ENCODE peak calls at places on chromosomes 5 and 9, in seven cellular contexts. F, S, W, U, Y, N and O are unnamed samples.

GRCh38 chr5:112738180-112738560 is 485 bp downstream of the APC start:
- DNase-seq in F (no peak), S (no peak), W (no peak), U (no peak), Y (no peak), N (no peak), O (no peak)

GRCh38 chr5:8827701-8828100 is 718.2 kb downstream of the SEMA5A start:
- DNase-seq in N (no peak), Y (no peak), W (no peak), U (no peak), F (no peak), S (no peak), O (no peak)

GRCh38 chr5:67245259-67245846 is 48.8 kb upstream of the CD180 start:
- DNase-seq in N (no peak), Y (no peak), S (no peak), U (no peak), F (no peak), W (no peak), O (no peak)

GRCh38 chr9:10479172-10479571 is 133.6 kb downstream of the PTPRD start:
- DNase-seq in W (no peak), S (no peak), N (no peak), F (no peak), U (peak; percentile 5), Y (no peak), O (no peak)

GRCh38 chr5:89260254-89260653 is 377.3 kb upstream of the MEF2C start:
- DNase-seq in U (no peak), F (no peak), W (no peak), S (no peak), Y (no peak), N (no peak), O (no peak)

GRCh38 chr9:127336086-127336485 is 60.9 kb upstream of the SLC2A8 start:
- DNase-seq in W (no peak), U (no peak), N (no peak), F (no peak), S (no peak), Y (no peak), O (no peak)

GRCh38 chr9:22232971-22233370 is 213.7 kb upstream of the DMRTA1 start:
- DNase-seq in U (no peak), S (no peak), Y (no peak), F (no peak), W (no peak), N (no peak), O (no peak)

GRCh38 chr9:124011460-124012301 is at the start of gene LHX2:
- DNase-seq in U (no peak), Y (no peak), N (peak; percentile 27), W (no peak), F (peak; percentile 81), S (no peak), O (peak; percentile 37)

GRCh38 chr5:121199238-121199999 is 652.3 kb upstream of the FTMT start:
- DNase-seq in N (no peak), F (no peak), S (no peak), Y (no peak), W (peak; percentile 40), U (no peak), O (no peak)

GRCh38 chr9:37251452-37251851 is 131.1 kb downstream of the ZCCHC7 start:
- DNase-seq in F (no peak), N (no peak), W (no peak), U (no peak), S (no peak), Y (no peak), O (no peak)

GRCh38 chr5:93886917-93887361 is 145.5 kb upstream of the POU5F2 start:
- DNase-seq in U (no peak), W (no peak), Y (no peak), S (no peak), N (no peak), F (no peak), O (no peak)

GRCh38 chr5:135704616-135705015 is 125.8 kb upstream of the CXCL14 start:
- DNase-seq in U (no peak), F (no peak), S (no peak), N (no peak), W (no peak), Y (no peak), O (no peak)

GRCh38 chr9:121699271-121700164 is 48.1 kb downstream of the DAB2IP start:
- DNase-seq in Y (peak; percentile 50), S (peak; percentile 65), W (peak; percentile 84), N (peak; percentile 68), F (no peak), U (no peak), O (peak; percentile 67)

GRCh38 chr9:114372971-114373591 is 14.7 kb downstream of the AKNA start:
- DNase-seq in S (no peak), U (no peak), W (peak; percentile 81), F (no peak), Y (no peak), N (peak; percentile 83), O (peak; percentile 69)

GRCh38 chr9:72220589-72220988 is 71.3 kb downstream of the GDA start:
- DNase-seq in W (no peak), N (no peak), Y (no peak), S (no peak), U (no peak), F (no peak), O (no peak)

GRCh38 chr5:126097881-126098280 is 325.3 kb upstream of the GRAMD2B start:
- DNase-seq in W (no peak), Y (no peak), U (no peak), N (no peak), F (no peak), S (no peak), O (no peak)

GRCh38 chr9:105405514-105406131 is 42.2 kb upstream of the FSD1L start:
- DNase-seq in S (no peak), Y (no peak), N (no peak), U (no peak), F (no peak), W (no peak), O (no peak)

GRCh38 chr9:123643518-123643917 is 286.4 kb downstream of the DENND1A start:
- DNase-seq in F (no peak), W (no peak), S (no peak), Y (no peak), U (no peak), N (peak; percentile 85), O (no peak)

GRCh38 chr5:72543365-72543764 is 36.2 kb upstream of the ZNF366 start:
- DNase-seq in S (no peak), Y (no peak), F (no peak), U (no peak), W (no peak), N (no peak), O (no peak)

GRCh38 chr5:125550237-125550636 is 803.8 kb upstream of the ZNF608 start:
- DNase-seq in Y (no peak), S (no peak), W (no peak), F (no peak), N (no peak), U (no peak), O (no peak)

GRCh38 chr5:119274767-119275130 is 81.1 kb upstream of the TNFAIP8 start:
- DNase-seq in S (no peak), U (no peak), W (no peak), F (no peak), Y (no peak), N (no peak), O (no peak)

GRCh38 chr9:114112778-114113585 is 13.9 kb upstream of the KIF12 start:
- DNase-seq in U (no peak), Y (peak; percentile 70), W (peak; percentile 92), S (peak; percentile 81), N (peak; percentile 71), F (no peak), O (peak; percentile 73)

GRCh38 chr5:179212870-179213269 is 132.4 kb downstream of the ADAMTS2 start:
- DNase-seq in S (no peak), U (no peak), F (no peak), W (no peak), N (no peak), Y (no peak), O (no peak)

GRCh38 chr9:131423171-131423581 is 29.3 kb downstream of the PRRC2B start:
- DNase-seq in S (peak; percentile 58), F (peak; percentile 58), U (no peak), N (peak; percentile 59), Y (no peak), W (peak; percentile 83), O (peak; percentile 69)

GRCh38 chr9:100375677-100376076 is 22.9 kb upstream of the TEX10 start:
- DNase-seq in Y (no peak), S (no peak), F (no peak), W (no peak), U (peak; percentile 47), N (no peak), O (no peak)

GRCh38 chr9:9750719-9751118 is 862.1 kb downstream of the PTPRD start:
- DNase-seq in N (no peak), W (no peak), Y (no peak), S (no peak), F (no peak), U (no peak), O (no peak)

GRCh38 chr5:38755171-38755570 is 90.6 kb upstream of the OSMR start:
- DNase-seq in U (no peak), S (no peak), W (no peak), Y (no peak), F (no peak), N (no peak), O (no peak)

DNA sequence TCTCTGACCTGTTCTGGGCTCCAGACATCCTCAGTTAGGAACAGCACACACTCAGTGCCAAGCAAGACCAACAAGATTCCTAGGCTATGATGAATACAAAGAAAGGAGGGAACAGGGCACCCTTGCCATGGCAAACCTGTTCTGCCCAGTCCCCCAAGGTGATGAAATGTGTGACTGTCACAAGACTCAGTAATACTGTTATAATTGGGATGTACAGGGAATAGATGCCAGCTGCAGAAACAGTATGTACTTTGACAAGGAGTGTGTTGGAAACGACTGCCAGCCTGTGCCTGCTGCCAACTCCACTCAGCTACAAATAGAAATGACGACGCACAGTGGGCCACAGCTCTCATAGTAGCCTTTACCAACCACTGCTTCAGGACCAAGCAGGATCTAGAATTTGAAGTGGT is 453.0 kb downstream of the EFNA5 start:
- DNase-seq in N (no peak), Y (no peak), F (no peak), W (peak; percentile 78), U (no peak), S (no peak), O (no peak)
- TF ChIP-seq EP300 in N (no peak), Y (no peak), F (no peak), W (no peak), U (no peak), S (no peak), O (peak; percentile 32)

GRCh38 chr5:96943829-96944228 is 7.9 kb downstream of the LNPEP start:
- DNase-seq in W (no peak), S (no peak), U (no peak), Y (no peak), F (no peak), N (no peak), O (no peak)
- TF ChIP-seq POLR2A in W (no peak), S (no peak), U (no peak), Y (no peak), F (no peak), N (no peak), O (no peak)

GRCh38 chr5:131379071-131379538 is 115.3 kb downstream of the CDC42SE2 start:
- DNase-seq in Y (no peak), U (peak; percentile 26), S (no peak), N (no peak), F (no peak), W (no peak), O (no peak)
- TF ChIP-seq EP300 in Y (no peak), U (no peak), S (no peak), N (no peak), F (no peak), W (no peak), O (no peak)

GRCh38 chr9:88387733-88388202 is 476 bp upstream of the SPIN1 start:
- DNase-seq in N (peak; percentile 72), Y (no peak), W (peak; percentile 79), F (peak; percentile 43), S (peak; percentile 54), U (peak; percentile 20), O (peak; percentile 59)
- TF ChIP-seq POLR2A in N (peak; percentile 92), Y (peak; percentile 31), W (peak; percentile 28), F (peak; percentile 43), S (peak; percentile 16), U (no peak), O (no peak)